ENCODE peak calls at places on chromosomes 5 and 9, in ten cellular contexts. One of them, this sample, is unnamed.

GRCh38 chr5:82159014-82159413 is 119.1 kb downstream of the RPS23 start:
- DNase-seq in NB4: no peak
- DNase-seq in GM12865: no peak
- DNase-seq in cardiac muscle cell: no peak
- DNase-seq in foreskin fibroblast: peak; percentile 66
- DNase-seq in progenitor cell of endocrine pancreas: no peak
- DNase-seq in coronary artery: no peak
- DNase-seq in HCT116: peak; percentile 53
- DNase-seq in IMR-90: peak; percentile 65
- DNase-seq in mesothelial cell of epicardium: no peak
- DNase-seq in this sample: no peak

GRCh38 chr5:135271533-135272310 is 127.3 kb downstream of the MACROH2A1 start:
- DNase-seq in cardiac muscle cell: peak; percentile 29
- DNase-seq in HCT116: no peak
- DNase-seq in NB4: no peak
- DNase-seq in coronary artery: no peak
- DNase-seq in mesothelial cell of epicardium: no peak
- DNase-seq in progenitor cell of endocrine pancreas: no peak
- DNase-seq in IMR-90: peak; percentile 55
- DNase-seq in foreskin fibroblast: peak; percentile 24
- DNase-seq in GM12865: peak; percentile 21
- DNase-seq in this sample: no peak

GRCh38 chr9:70049672-70050271 is 6.1 kb downstream of the MAMDC2 start:
- DNase-seq in NB4: no peak
- DNase-seq in mesothelial cell of epicardium: no peak
- DNase-seq in HCT116: no peak
- DNase-seq in progenitor cell of endocrine pancreas: no peak
- DNase-seq in coronary artery: peak; percentile 93
- DNase-seq in cardiac muscle cell: no peak
- DNase-seq in IMR-90: peak; percentile 55
- DNase-seq in GM12865: no peak
- DNase-seq in foreskin fibroblast: peak; percentile 79
- DNase-seq in this sample: no peak

GRCh38 chr5:124059200-124059599 is 547.2 kb downstream of the CSNK1G3 start:
- DNase-seq in coronary artery: no peak
- DNase-seq in HCT116: no peak
- DNase-seq in cardiac muscle cell: no peak
- DNase-seq in NB4: no peak
- DNase-seq in IMR-90: no peak
- DNase-seq in mesothelial cell of epicardium: no peak
- DNase-seq in progenitor cell of endocrine pancreas: no peak
- DNase-seq in GM12865: no peak
- DNase-seq in foreskin fibroblast: no peak
- DNase-seq in this sample: no peak

GRCh38 chr9:113274474-113275146 is 762 bp downstream of the CDC26 start:
- DNase-seq in IMR-90: peak; percentile 64
- DNase-seq in HCT116: peak; percentile 48
- DNase-seq in mesothelial cell of epicardium: no peak
- DNase-seq in NB4: peak; percentile 73
- DNase-seq in foreskin fibroblast: peak; percentile 28
- DNase-seq in coronary artery: no peak
- DNase-seq in cardiac muscle cell: peak; percentile 79
- DNase-seq in GM12865: peak; percentile 69
- DNase-seq in progenitor cell of endocrine pancreas: peak; percentile 22
- DNase-seq in this sample: peak; percentile 44

GRCh38 chr5:132788990-132789886 is 12.2 kb upstream of the SEPTIN8 start:
- DNase-seq in cardiac muscle cell: no peak
- DNase-seq in foreskin fibroblast: no peak
- DNase-seq in NB4: no peak
- DNase-seq in mesothelial cell of epicardium: no peak
- DNase-seq in coronary artery: no peak
- DNase-seq in IMR-90: no peak
- DNase-seq in GM12865: no peak
- DNase-seq in progenitor cell of endocrine pancreas: no peak
- DNase-seq in HCT116: no peak
- DNase-seq in this sample: no peak

GRCh38 chr5:26700759-26701384 is 337.5 kb downstream of the CDH9 start:
- DNase-seq in foreskin fibroblast: no peak
- DNase-seq in mesothelial cell of epicardium: no peak
- DNase-seq in NB4: peak; percentile 66
- DNase-seq in HCT116: no peak
- DNase-seq in coronary artery: no peak
- DNase-seq in cardiac muscle cell: peak; percentile 52
- DNase-seq in GM12865: peak; percentile 1
- DNase-seq in IMR-90: no peak
- DNase-seq in progenitor cell of endocrine pancreas: peak; percentile 22
- DNase-seq in this sample: peak; percentile 56

GRCh38 chr5:112594060-112594850 is 143.4 kb upstream of the APC start:
- DNase-seq in NB4: no peak
- DNase-seq in HCT116: no peak
- DNase-seq in foreskin fibroblast: no peak
- DNase-seq in IMR-90: no peak
- DNase-seq in progenitor cell of endocrine pancreas: no peak
- DNase-seq in mesothelial cell of epicardium: no peak
- DNase-seq in coronary artery: no peak
- DNase-seq in cardiac muscle cell: no peak
- DNase-seq in GM12865: no peak
- DNase-seq in this sample: no peak

GRCh38 chr9:113734826-113735225 is 141.3 kb upstream of the ZNF618 start:
- DNase-seq in NB4: no peak
- DNase-seq in IMR-90: no peak
- DNase-seq in GM12865: no peak
- DNase-seq in foreskin fibroblast: no peak
- DNase-seq in HCT116: no peak
- DNase-seq in progenitor cell of endocrine pancreas: no peak
- DNase-seq in mesothelial cell of epicardium: no peak
- DNase-seq in coronary artery: no peak
- DNase-seq in cardiac muscle cell: no peak
- DNase-seq in this sample: no peak

GRCh38 chr5:4306029-4306428 is 710.4 kb downstream of the IRX1 start:
- DNase-seq in GM12865: no peak
- DNase-seq in cardiac muscle cell: no peak
- DNase-seq in IMR-90: no peak
- DNase-seq in coronary artery: no peak
- DNase-seq in progenitor cell of endocrine pancreas: no peak
- DNase-seq in HCT116: no peak
- DNase-seq in foreskin fibroblast: no peak
- DNase-seq in mesothelial cell of epicardium: no peak
- DNase-seq in NB4: no peak
- DNase-seq in this sample: no peak

GRCh38 chr5:127038550-127038949 is 8.2 kb upstream of the MARCHF3 start:
- DNase-seq in NB4: no peak
- DNase-seq in coronary artery: no peak
- DNase-seq in mesothelial cell of epicardium: no peak
- DNase-seq in progenitor cell of endocrine pancreas: no peak
- DNase-seq in cardiac muscle cell: peak; percentile 21
- DNase-seq in foreskin fibroblast: no peak
- DNase-seq in IMR-90: no peak
- DNase-seq in GM12865: no peak
- DNase-seq in HCT116: no peak
- DNase-seq in this sample: no peak

GRCh38 chr5:95697781-95698681 is 15.2 kb upstream of the SPATA9 start:
- DNase-seq in progenitor cell of endocrine pancreas: no peak
- DNase-seq in HCT116: no peak
- DNase-seq in foreskin fibroblast: no peak
- DNase-seq in cardiac muscle cell: peak; percentile 35
- DNase-seq in NB4: no peak
- DNase-seq in mesothelial cell of epicardium: no peak
- DNase-seq in GM12865: no peak
- DNase-seq in IMR-90: no peak
- DNase-seq in coronary artery: no peak
- DNase-seq in this sample: no peak

GRCh38 chr9:95953986-95954385 is 78.5 kb downstream of the ERCC6L2 start:
- DNase-seq in cardiac muscle cell: no peak
- DNase-seq in coronary artery: no peak
- DNase-seq in progenitor cell of endocrine pancreas: no peak
- DNase-seq in GM12865: peak; percentile 74
- DNase-seq in HCT116: no peak
- DNase-seq in NB4: no peak
- DNase-seq in foreskin fibroblast: no peak
- DNase-seq in mesothelial cell of epicardium: no peak
- DNase-seq in IMR-90: no peak
- DNase-seq in this sample: no peak

GRCh38 chr9:82457281-82457680 is 468.7 kb downstream of the SPATA31D1 start:
- DNase-seq in coronary artery: no peak
- DNase-seq in progenitor cell of endocrine pancreas: no peak
- DNase-seq in IMR-90: no peak
- DNase-seq in NB4: no peak
- DNase-seq in HCT116: no peak
- DNase-seq in GM12865: no peak
- DNase-seq in cardiac muscle cell: no peak
- DNase-seq in mesothelial cell of epicardium: no peak
- DNase-seq in foreskin fibroblast: no peak
- DNase-seq in this sample: no peak

GRCh38 chr9:82456621-82457020 is 468.0 kb downstream of the SPATA31D1 start:
- DNase-seq in mesothelial cell of epicardium: no peak
- DNase-seq in IMR-90: peak; percentile 76
- DNase-seq in coronary artery: no peak
- DNase-seq in cardiac muscle cell: no peak
- DNase-seq in NB4: no peak
- DNase-seq in GM12865: peak; percentile 32
- DNase-seq in foreskin fibroblast: peak; percentile 56
- DNase-seq in progenitor cell of endocrine pancreas: no peak
- DNase-seq in HCT116: no peak
- DNase-seq in this sample: no peak

GRCh38 chr9:82454509-82455190 is 466.1 kb downstream of the SPATA31D1 start:
- DNase-seq in GM12865: no peak
- DNase-seq in coronary artery: no peak
- DNase-seq in HCT116: no peak
- DNase-seq in NB4: no peak
- DNase-seq in progenitor cell of endocrine pancreas: no peak
- DNase-seq in cardiac muscle cell: no peak
- DNase-seq in IMR-90: no peak
- DNase-seq in foreskin fibroblast: no peak
- DNase-seq in mesothelial cell of epicardium: no peak
- DNase-seq in this sample: no peak

DNA sequence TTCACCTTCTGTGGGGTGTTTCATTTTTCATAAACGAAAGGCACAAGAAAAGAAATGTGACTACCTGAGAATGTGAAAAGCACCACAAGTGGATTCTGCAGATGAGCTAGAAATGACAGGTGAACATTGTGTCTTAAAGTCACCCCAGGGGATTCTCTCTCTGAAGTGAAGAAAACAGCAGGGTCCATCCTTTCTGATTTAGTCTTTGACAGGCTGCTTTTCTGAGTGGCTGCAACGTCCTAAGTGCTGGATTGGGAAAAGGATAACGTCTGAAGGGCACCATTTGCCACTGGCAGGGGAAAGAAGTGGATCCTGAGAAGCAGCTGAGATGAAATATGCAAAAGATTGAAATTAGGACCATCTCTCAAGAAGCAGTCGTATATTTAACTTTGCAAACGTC is 469.4 kb downstream of the SPATA31D1 start:
- DNase-seq in progenitor cell of endocrine pancreas: no peak
- DNase-seq in HCT116: no peak
- DNase-seq in NB4: no peak
- DNase-seq in mesothelial cell of epicardium: no peak
- DNase-seq in cardiac muscle cell: no peak
- DNase-seq in GM12865: peak; percentile 15
- DNase-seq in coronary artery: no peak
- DNase-seq in foreskin fibroblast: no peak
- DNase-seq in IMR-90: no peak
- DNase-seq in this sample: no peak
- TF ChIP-seq CTCF in progenitor cell of endocrine pancreas: no peak
- TF ChIP-seq CTCF in HCT116: no peak
- TF ChIP-seq CTCF in NB4: no peak
- TF ChIP-seq CTCF in mesothelial cell of epicardium: no peak
- TF ChIP-seq CTCF in cardiac muscle cell: no peak
- TF ChIP-seq CTCF in GM12865: no peak
- TF ChIP-seq CTCF in coronary artery: no peak
- TF ChIP-seq CTCF in foreskin fibroblast: no peak
- TF ChIP-seq CTCF in IMR-90: no peak
- TF ChIP-seq CTCF in this sample: no peak

GRCh38 chr9:2826291-2826690 is 17.6 kb downstream of the PUM3 start:
- DNase-seq in mesothelial cell of epicardium: no peak
- DNase-seq in foreskin fibroblast: no peak
- DNase-seq in GM12865: no peak
- DNase-seq in cardiac muscle cell: no peak
- DNase-seq in IMR-90: no peak
- DNase-seq in progenitor cell of endocrine pancreas: no peak
- DNase-seq in coronary artery: no peak
- DNase-seq in HCT116: no peak
- DNase-seq in NB4: no peak
- DNase-seq in this sample: no peak
- TF ChIP-seq CTCF in mesothelial cell of epicardium: no peak
- TF ChIP-seq CTCF in foreskin fibroblast: no peak
- TF ChIP-seq CTCF in GM12865: no peak
- TF ChIP-seq CTCF in cardiac muscle cell: no peak
- TF ChIP-seq CTCF in IMR-90: no peak
- TF ChIP-seq CTCF in progenitor cell of endocrine pancreas: no peak
- TF ChIP-seq CTCF in coronary artery: no peak
- TF ChIP-seq CTCF in HCT116: no peak
- TF ChIP-seq CTCF in NB4: no peak
- TF ChIP-seq CTCF in this sample: no peak

DNA sequence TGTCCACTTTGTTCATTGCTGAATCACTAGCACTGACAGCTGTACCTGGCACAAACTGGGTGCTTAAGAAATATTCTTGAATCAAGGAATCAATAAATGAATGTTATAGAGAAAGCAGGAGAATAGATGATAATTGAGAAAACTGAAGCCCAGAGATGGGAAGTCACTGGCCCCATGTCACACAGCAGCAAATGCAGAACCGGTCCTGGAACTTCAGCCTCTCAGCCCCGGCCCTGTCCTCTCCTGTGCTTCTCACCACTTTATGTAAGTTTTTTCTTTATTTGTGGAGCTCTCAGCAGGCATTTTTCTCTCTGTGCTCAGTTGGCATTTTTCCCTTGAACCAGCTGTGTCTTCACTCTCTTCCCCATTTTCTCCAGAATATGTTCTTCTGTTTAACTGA is 12.6 kb upstream of the LCP2 start:
- DNase-seq in mesothelial cell of epicardium: no peak
- DNase-seq in IMR-90: no peak
- DNase-seq in HCT116: no peak
- DNase-seq in NB4: no peak
- DNase-seq in coronary artery: no peak
- DNase-seq in foreskin fibroblast: no peak
- DNase-seq in cardiac muscle cell: no peak
- DNase-seq in progenitor cell of endocrine pancreas: no peak
- DNase-seq in GM12865: no peak
- DNase-seq in this sample: no peak
- TF ChIP-seq CTCF in mesothelial cell of epicardium: no peak
- TF ChIP-seq CTCF in IMR-90: no peak
- TF ChIP-seq CTCF in HCT116: no peak
- TF ChIP-seq CTCF in NB4: no peak
- TF ChIP-seq CTCF in coronary artery: no peak
- TF ChIP-seq CTCF in foreskin fibroblast: no peak
- TF ChIP-seq CTCF in cardiac muscle cell: no peak
- TF ChIP-seq CTCF in progenitor cell of endocrine pancreas: no peak
- TF ChIP-seq CTCF in GM12865: no peak
- TF ChIP-seq CTCF in this sample: no peak

DNA sequence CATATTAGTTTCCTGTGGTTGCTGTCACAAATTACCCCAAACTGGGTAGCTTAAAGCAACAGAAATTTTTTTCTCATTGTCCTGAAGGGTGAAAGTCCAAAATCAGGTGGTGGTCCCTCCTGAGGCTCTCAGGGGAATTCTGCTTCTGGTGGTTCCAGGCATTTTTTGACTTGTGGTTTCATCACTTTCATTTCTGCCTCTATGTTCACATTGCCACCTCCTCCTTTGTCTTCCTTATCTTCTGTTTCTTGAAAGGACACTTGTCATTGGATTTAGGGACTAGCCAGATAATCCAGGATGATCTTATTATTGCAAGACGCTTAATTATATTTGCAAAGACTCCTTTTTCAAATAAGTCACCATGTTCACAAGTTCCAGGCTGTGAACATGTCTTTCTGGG is 43.2 kb downstream of the KCNMB1 start:
- DNase-seq in mesothelial cell of epicardium: no peak
- DNase-seq in cardiac muscle cell: no peak
- DNase-seq in NB4: no peak
- DNase-seq in GM12865: no peak
- DNase-seq in coronary artery: peak; percentile 5
- DNase-seq in IMR-90: no peak
- DNase-seq in progenitor cell of endocrine pancreas: no peak
- DNase-seq in foreskin fibroblast: no peak
- DNase-seq in HCT116: no peak
- DNase-seq in this sample: no peak
- TF ChIP-seq CTCF in mesothelial cell of epicardium: no peak
- TF ChIP-seq CTCF in cardiac muscle cell: no peak
- TF ChIP-seq CTCF in NB4: no peak
- TF ChIP-seq CTCF in GM12865: no peak
- TF ChIP-seq CTCF in coronary artery: no peak
- TF ChIP-seq CTCF in IMR-90: no peak
- TF ChIP-seq CTCF in progenitor cell of endocrine pancreas: no peak
- TF ChIP-seq CTCF in foreskin fibroblast: no peak
- TF ChIP-seq CTCF in HCT116: no peak
- TF ChIP-seq CTCF in this sample: no peak